ENCODE peak calls at places on chromosomes 11 and 22, in six cellular contexts. N, J, Q, D, L and S are unnamed samples.
A peak's percentile ranks its signal among the peaks of the same experiment; 100 is the strongest.

GRCh38 chr11:124643605-124644425 is 21.2 kb downstream of the TBRG1 start:
- DNase-seq in L (peak; percentile 86), J (no peak), Q (no peak), N (peak; percentile 80), D (no peak), S (no peak)

GRCh38 chr11:116787436-116787785 is 412 bp downstream of the ZPR1 start:
- DNase-seq in N (no peak), J (no peak), D (no peak), L (no peak), Q (no peak), S (no peak)

GRCh38 chr11:94705419-94705818 is 62.7 kb upstream of the AMOTL1 start:
- DNase-seq in J (no peak), D (no peak), L (no peak), N (no peak), Q (no peak), S (no peak)

GRCh38 chr11:8090756-8091155 is 9.7 kb downstream of the TUB start:
- DNase-seq in L (no peak), N (peak; percentile 35), Q (no peak), J (peak; percentile 77), D (peak; percentile 52), S (peak; percentile 32)

GRCh38 chr11:30488304-30488998 is 97.7 kb downstream of the MPPED2 start:
- DNase-seq in J (no peak), L (peak; percentile 67), N (peak; percentile 56), D (no peak), Q (no peak), S (peak; percentile 60)

GRCh38 chr11:121615506-121615905 is 162.7 kb upstream of the SORL1-AS1 start:
- DNase-seq in N (no peak), D (no peak), Q (no peak), J (no peak), L (no peak), S (no peak)

GRCh38 chr11:21465203-21465602 is 727.7 kb upstream of the ANO5 start:
- DNase-seq in D (no peak), Q (no peak), J (no peak), L (no peak), N (no peak), S (no peak)

GRCh38 chr11:46391578-46392420 is at the start of gene CHRM4:
- DNase-seq in J (peak; percentile 51), L (no peak), D (peak; percentile 62), N (peak; percentile 64), Q (no peak), S (peak; percentile 65)

GRCh38 chr11:20360650-20361049 is 2.9 kb upstream of the HTATIP2 start:
- DNase-seq in L (no peak), N (peak; percentile 65), Q (no peak), D (no peak), J (no peak), S (peak; percentile 69)

GRCh38 chr11:117610045-117610444 is 187.0 kb downstream of the DSCAML1 start:
- DNase-seq in J (no peak), L (no peak), N (no peak), Q (no peak), D (no peak), S (peak; percentile 11)

GRCh38 chr11:117970400-117971024 is 15.7 kb upstream of the IL10RA start:
- DNase-seq in D (no peak), J (no peak), Q (no peak), L (no peak), N (no peak), S (peak; percentile 45)

GRCh38 chr11:100682247-100682969 is 4.7 kb upstream of the ARHGAP42 start:
- DNase-seq in L (no peak), N (peak; percentile 57), D (no peak), J (no peak), Q (no peak), S (no peak)
- TF ChIP-seq CTCF in L (peak; percentile 63), N (peak; percentile 59), D (peak; percentile 75), J (peak; percentile 65), Q (peak; percentile 25), S (no peak)

GRCh38 chr22:49350441-49351121 is 477.1 kb downstream of the BRD1 start:
- DNase-seq in D (peak; percentile 47), J (no peak), L (no peak), Q (no peak), N (no peak), S (no peak)
- TF ChIP-seq CTCF in D (no peak), J (no peak), L (no peak), Q (no peak), N (no peak), S (no peak)

GRCh38 chr11:17328856-17329490 is 22.6 kb upstream of the NCR3LG1 start:
- DNase-seq in N (no peak), Q (no peak), L (no peak), D (no peak), J (no peak), S (no peak)
- TF ChIP-seq CTCF in N (no peak), Q (peak; percentile 13), L (no peak), D (no peak), J (no peak), S (no peak)

GRCh38 chr11:26227311-26227710 is 104.6 kb upstream of the ANO3 start:
- DNase-seq in J (no peak), Q (peak; percentile 62), D (no peak), L (peak; percentile 71), N (peak; percentile 89), S (peak; percentile 7)
- TF ChIP-seq CTCF in J (peak; percentile 67), Q (peak; percentile 35), D (peak; percentile 64), L (peak; percentile 58), N (peak; percentile 59), S (peak; percentile 39)

GRCh38 chr11:17642370-17642769 is 77.0 kb upstream of the MYOD1 start:
- DNase-seq in N (no peak), J (no peak), L (no peak), D (no peak), Q (peak; percentile 5), S (no peak)
- TF ChIP-seq CTCF in N (no peak), J (no peak), L (no peak), D (no peak), Q (no peak), S (no peak)

GRCh38 chr11:76291576-76292526 is 85.5 kb upstream of the WNT11 start:
- DNase-seq in D (no peak), N (no peak), J (no peak), Q (no peak), L (no peak), S (peak; percentile 62)
- TF ChIP-seq CTCF in D (no peak), N (no peak), J (no peak), Q (no peak), L (no peak), S (no peak)

GRCh38 chr22:43053176-43053575 is 36.0 kb downstream of the TTLL1 start:
- DNase-seq in Q (no peak), J (peak; percentile 12), D (no peak), L (no peak), N (no peak), S (no peak)
- TF ChIP-seq CTCF in Q (peak; percentile 31), J (peak; percentile 49), D (no peak), L (peak; percentile 17), N (peak; percentile 19), S (no peak)